ENCODE peak calls at places on chromosome 1, in nine cellular contexts. One of them, this sample, is unnamed. For H3K27me3, the result is how much of the 10 kb centered on the place peaks cover.

GRCh38 chr1:169694304-169694703 is 17.1 kb downstream of the SELL start:
- DNase-seq in adrenal gland: no peak
- DNase-seq in sigmoid colon: no peak
- DNase-seq in transverse colon: no peak
- DNase-seq in pancreas: no peak
- DNase-seq in ovary: no peak
- DNase-seq in CD8-positive, alpha-beta memory T cell: peak
- DNase-seq in neural progenitor cell: no peak
- DNase-seq in iPS DF 6.9: no peak
- DNase-seq in this sample: no peak

GRCh38 chr1:5813480-5813879 is 178.7 kb downstream of the NPHP4 start:
- DNase-seq in ovary: no peak
- DNase-seq in iPS DF 6.9: no peak
- DNase-seq in neural progenitor cell: no peak
- DNase-seq in transverse colon: no peak
- DNase-seq in sigmoid colon: no peak
- DNase-seq in pancreas: no peak
- DNase-seq in adrenal gland: no peak
- DNase-seq in CD8-positive, alpha-beta memory T cell: no peak
- DNase-seq in this sample: no peak

GRCh38 chr1:53618218-53619087 is 120.5 kb downstream of the GLIS1 start:
- DNase-seq in pancreas: no peak
- DNase-seq in sigmoid colon: peak
- DNase-seq in iPS DF 6.9: no peak
- DNase-seq in CD8-positive, alpha-beta memory T cell: no peak
- DNase-seq in neural progenitor cell: no peak
- DNase-seq in transverse colon: peak
- DNase-seq in adrenal gland: no peak
- DNase-seq in ovary: no peak
- DNase-seq in this sample: no peak

GRCh38 chr1:212353181-212353580 is 61.5 kb downstream of the PACC1 start:
- DNase-seq in neural progenitor cell: no peak
- DNase-seq in transverse colon: no peak
- DNase-seq in ovary: no peak
- DNase-seq in iPS DF 6.9: no peak
- DNase-seq in CD8-positive, alpha-beta memory T cell: no peak
- DNase-seq in adrenal gland: no peak
- DNase-seq in sigmoid colon: no peak
- DNase-seq in pancreas: no peak
- DNase-seq in this sample: no peak

GRCh38 chr1:27589841-27590426 is 14.0 kb downstream of the AHDC1 start:
- DNase-seq in neural progenitor cell: no peak
- DNase-seq in iPS DF 6.9: no peak
- DNase-seq in adrenal gland: peak
- DNase-seq in pancreas: no peak
- DNase-seq in ovary: peak
- DNase-seq in transverse colon: no peak
- DNase-seq in CD8-positive, alpha-beta memory T cell: no peak
- DNase-seq in sigmoid colon: peak
- DNase-seq in this sample: peak

GRCh38 chr1:75600781-75601180 is 10.1 kb downstream of the SLC44A5 start:
- DNase-seq in transverse colon: no peak
- DNase-seq in CD8-positive, alpha-beta memory T cell: no peak
- DNase-seq in adrenal gland: no peak
- DNase-seq in neural progenitor cell: no peak
- DNase-seq in ovary: no peak
- DNase-seq in sigmoid colon: no peak
- DNase-seq in iPS DF 6.9: no peak
- DNase-seq in pancreas: no peak
- DNase-seq in this sample: no peak

GRCh38 chr1:226549937-226550670 is 1.5 kb downstream of the STUM start:
- DNase-seq in neural progenitor cell: peak
- DNase-seq in ovary: no peak
- DNase-seq in sigmoid colon: peak
- DNase-seq in pancreas: peak
- DNase-seq in adrenal gland: no peak
- DNase-seq in iPS DF 6.9: no peak
- DNase-seq in CD8-positive, alpha-beta memory T cell: peak
- DNase-seq in transverse colon: peak
- DNase-seq in this sample: peak

GRCh38 chr1:206723500-206724472 is 39.1 kb downstream of the MAPKAPK2 start:
- DNase-seq in transverse colon: no peak
- DNase-seq in adrenal gland: peak
- DNase-seq in ovary: peak
- DNase-seq in neural progenitor cell: peak
- DNase-seq in pancreas: peak
- DNase-seq in iPS DF 6.9: no peak
- DNase-seq in CD8-positive, alpha-beta memory T cell: no peak
- DNase-seq in sigmoid colon: peak
- DNase-seq in this sample: no peak

GRCh38 chr1:243792891-243793290 is 57.2 kb downstream of the AKT3 start:
- DNase-seq in adrenal gland: no peak
- DNase-seq in CD8-positive, alpha-beta memory T cell: no peak
- DNase-seq in neural progenitor cell: no peak
- DNase-seq in ovary: no peak
- DNase-seq in transverse colon: no peak
- DNase-seq in iPS DF 6.9: no peak
- DNase-seq in sigmoid colon: no peak
- DNase-seq in pancreas: no peak
- DNase-seq in this sample: no peak

GRCh38 chr1:243791586-243792267 is 58.3 kb downstream of the AKT3 start:
- DNase-seq in ovary: peak
- DNase-seq in iPS DF 6.9: no peak
- DNase-seq in neural progenitor cell: no peak
- DNase-seq in adrenal gland: peak
- DNase-seq in pancreas: no peak
- DNase-seq in CD8-positive, alpha-beta memory T cell: no peak
- DNase-seq in sigmoid colon: no peak
- DNase-seq in transverse colon: peak
- DNase-seq in this sample: no peak

GRCh38 chr1:243792401-243792800 is 57.6 kb downstream of the AKT3 start:
- DNase-seq in sigmoid colon: no peak
- DNase-seq in adrenal gland: no peak
- DNase-seq in pancreas: no peak
- DNase-seq in transverse colon: no peak
- DNase-seq in ovary: no peak
- DNase-seq in neural progenitor cell: no peak
- DNase-seq in iPS DF 6.9: no peak
- DNase-seq in CD8-positive, alpha-beta memory T cell: no peak
- DNase-seq in this sample: no peak

GRCh38 chr1:243796016-243796415 is 54.0 kb downstream of the AKT3 start:
- DNase-seq in ovary: no peak
- DNase-seq in adrenal gland: no peak
- DNase-seq in iPS DF 6.9: no peak
- DNase-seq in pancreas: no peak
- DNase-seq in transverse colon: no peak
- DNase-seq in CD8-positive, alpha-beta memory T cell: no peak
- DNase-seq in sigmoid colon: no peak
- DNase-seq in neural progenitor cell: no peak
- DNase-seq in this sample: no peak

GRCh38 chr1:243793298-243793697 is 56.7 kb downstream of the AKT3 start:
- DNase-seq in neural progenitor cell: no peak
- DNase-seq in transverse colon: no peak
- DNase-seq in sigmoid colon: no peak
- DNase-seq in adrenal gland: no peak
- DNase-seq in pancreas: no peak
- DNase-seq in ovary: no peak
- DNase-seq in iPS DF 6.9: no peak
- DNase-seq in CD8-positive, alpha-beta memory T cell: no peak
- DNase-seq in this sample: no peak
- H3K27me3 ChIP-seq in neural progenitor cell: under half
- H3K27me3 ChIP-seq in transverse colon: under half
- H3K27me3 ChIP-seq in sigmoid colon: under half
- H3K27me3 ChIP-seq in adrenal gland: under half
- H3K27me3 ChIP-seq in pancreas: under half
- H3K27me3 ChIP-seq in ovary: under half
- H3K27me3 ChIP-seq in iPS DF 6.9: under half
- H3K27me3 ChIP-seq in CD8-positive, alpha-beta memory T cell: under half
- H3K27me3 ChIP-seq in this sample: under half

GRCh38 chr1:86942034-86942433 is 27.6 kb downstream of the HS2ST1 start:
- DNase-seq in transverse colon: no peak
- DNase-seq in CD8-positive, alpha-beta memory T cell: no peak
- DNase-seq in neural progenitor cell: no peak
- DNase-seq in sigmoid colon: no peak
- DNase-seq in iPS DF 6.9: no peak
- DNase-seq in ovary: no peak
- DNase-seq in adrenal gland: no peak
- DNase-seq in pancreas: no peak
- DNase-seq in this sample: no peak
- H3K27me3 ChIP-seq in transverse colon: under half
- H3K27me3 ChIP-seq in CD8-positive, alpha-beta memory T cell: under half
- H3K27me3 ChIP-seq in neural progenitor cell: under half
- H3K27me3 ChIP-seq in sigmoid colon: under half
- H3K27me3 ChIP-seq in iPS DF 6.9: under half
- H3K27me3 ChIP-seq in ovary: under half
- H3K27me3 ChIP-seq in adrenal gland: under half
- H3K27me3 ChIP-seq in pancreas: under half
- H3K27me3 ChIP-seq in this sample: under half

DNA sequence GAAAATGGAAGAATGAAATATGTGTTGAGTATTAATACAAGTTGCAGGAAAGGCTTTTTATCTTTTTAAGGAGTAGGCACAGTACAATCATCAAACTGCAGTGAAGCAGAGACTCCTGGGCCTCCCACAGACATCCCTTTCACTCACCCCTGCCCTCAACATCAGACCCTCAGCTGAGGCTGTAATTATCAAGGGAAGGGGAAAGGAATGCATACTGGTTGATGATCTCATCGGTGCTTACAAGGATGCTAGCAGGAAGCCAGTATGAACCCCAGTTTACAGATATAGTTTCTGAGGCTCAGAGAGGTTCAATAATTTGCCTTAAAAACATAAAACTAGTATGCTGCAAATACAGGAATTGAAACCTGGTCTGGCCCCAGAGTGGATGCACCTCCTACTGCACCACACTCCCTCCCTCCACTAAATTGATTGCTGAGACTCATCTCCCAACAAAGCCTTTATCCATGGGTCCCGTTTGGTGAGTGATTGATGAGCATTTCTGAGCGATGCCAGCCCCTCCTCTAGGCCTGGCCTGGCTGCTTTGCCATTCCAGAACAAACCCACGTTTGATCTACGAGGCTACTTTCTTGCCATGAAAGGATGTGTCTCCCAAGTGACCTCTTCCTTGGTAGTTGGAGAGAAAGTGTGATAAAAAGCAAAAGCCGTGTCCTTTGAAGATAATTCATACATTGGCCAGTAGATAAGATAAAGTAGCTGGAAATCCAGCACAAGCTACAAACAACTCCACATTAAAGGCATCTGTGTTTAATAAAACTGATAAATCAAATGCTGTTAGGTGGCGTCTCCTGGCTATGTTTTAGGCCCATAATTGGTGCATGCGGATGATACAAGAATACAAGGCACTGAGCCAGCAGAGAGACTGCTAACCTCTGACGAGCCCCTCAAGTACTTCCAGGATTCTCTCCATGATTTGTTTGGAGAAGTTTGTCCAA is 233.9 kb upstream of the CAMK1G start:
- DNase-seq in sigmoid colon: no peak
- DNase-seq in adrenal gland: no peak
- DNase-seq in iPS DF 6.9: no peak
- DNase-seq in transverse colon: no peak
- DNase-seq in CD8-positive, alpha-beta memory T cell: no peak
- DNase-seq in ovary: no peak
- DNase-seq in neural progenitor cell: peak
- DNase-seq in pancreas: no peak
- DNase-seq in this sample: peak
- H3K27me3 ChIP-seq in sigmoid colon: under half
- H3K27me3 ChIP-seq in adrenal gland: under half
- H3K27me3 ChIP-seq in iPS DF 6.9: under half
- H3K27me3 ChIP-seq in transverse colon: under half
- H3K27me3 ChIP-seq in CD8-positive, alpha-beta memory T cell: under half
- H3K27me3 ChIP-seq in ovary: under half
- H3K27me3 ChIP-seq in neural progenitor cell: under half
- H3K27me3 ChIP-seq in pancreas: under half
- H3K27me3 ChIP-seq in this sample: under half

DNA sequence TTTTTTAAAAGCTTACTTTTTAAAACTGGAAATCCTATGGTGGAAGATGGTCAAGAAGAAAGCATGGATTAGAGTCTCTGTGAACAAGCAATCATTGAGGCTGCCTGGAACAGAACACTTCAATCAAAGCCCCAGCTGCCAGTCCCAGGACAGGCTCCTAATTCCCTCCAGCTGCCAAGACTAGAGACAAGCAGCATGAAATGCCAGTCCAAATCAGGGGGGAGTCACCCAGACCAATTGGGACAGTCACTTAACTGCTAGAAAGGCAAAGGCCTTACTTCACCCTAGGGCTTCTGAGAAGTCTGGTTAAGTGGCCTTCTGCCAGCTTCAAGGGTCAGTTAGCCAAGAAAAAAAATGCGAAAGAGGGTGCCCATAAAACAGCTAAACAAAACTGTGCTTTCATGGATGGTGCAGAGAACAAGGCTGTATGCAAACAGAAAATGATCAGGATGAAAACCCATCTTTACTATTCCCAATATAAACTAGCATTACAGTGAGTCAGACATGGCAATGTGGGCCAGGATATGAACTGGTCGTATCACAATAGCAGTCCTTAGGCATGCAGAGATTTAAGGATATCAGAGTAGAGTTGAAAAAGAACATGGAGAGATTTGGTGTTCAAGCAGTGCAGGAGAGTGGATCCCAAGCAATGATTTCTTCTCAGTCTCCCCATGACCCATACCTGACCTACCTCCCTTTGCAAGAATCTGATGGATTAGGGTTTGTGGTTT is 31.0 kb upstream of the MAN1A2 start:
- DNase-seq in transverse colon: no peak
- DNase-seq in sigmoid colon: no peak
- DNase-seq in adrenal gland: no peak
- DNase-seq in ovary: no peak
- DNase-seq in neural progenitor cell: peak
- DNase-seq in iPS DF 6.9: no peak
- DNase-seq in pancreas: no peak
- DNase-seq in CD8-positive, alpha-beta memory T cell: no peak
- DNase-seq in this sample: peak
- H3K27me3 ChIP-seq in transverse colon: under half
- H3K27me3 ChIP-seq in sigmoid colon: under half
- H3K27me3 ChIP-seq in adrenal gland: under half
- H3K27me3 ChIP-seq in ovary: under half
- H3K27me3 ChIP-seq in neural progenitor cell: under half
- H3K27me3 ChIP-seq in iPS DF 6.9: under half
- H3K27me3 ChIP-seq in pancreas: under half
- H3K27me3 ChIP-seq in CD8-positive, alpha-beta memory T cell: under half
- H3K27me3 ChIP-seq in this sample: under half

DNA sequence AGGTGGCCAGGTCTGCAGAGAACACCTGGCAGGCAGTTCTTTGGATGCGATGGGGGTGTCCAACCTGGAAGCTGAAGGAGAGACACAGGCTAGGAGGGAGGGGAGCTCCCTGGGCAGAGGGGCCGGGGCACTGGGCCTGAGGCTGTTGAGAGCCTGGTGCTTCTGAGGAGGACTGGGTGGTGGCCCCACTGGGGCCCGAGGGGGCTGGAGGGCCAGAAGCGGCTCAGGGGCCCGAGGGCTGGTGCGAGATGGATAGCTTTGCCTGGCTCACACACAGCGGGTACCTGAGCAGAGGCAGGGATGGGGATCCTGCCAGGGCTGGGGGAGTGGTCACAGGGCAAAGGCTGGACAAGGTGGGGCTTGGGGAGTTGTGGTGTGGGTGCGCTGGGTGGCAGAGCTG is 37.2 kb downstream of the PRDM16 start:
- DNase-seq in pancreas: no peak
- DNase-seq in neural progenitor cell: no peak
- DNase-seq in adrenal gland: no peak
- DNase-seq in CD8-positive, alpha-beta memory T cell: no peak
- DNase-seq in sigmoid colon: no peak
- DNase-seq in iPS DF 6.9: no peak
- DNase-seq in ovary: no peak
- DNase-seq in transverse colon: no peak
- DNase-seq in this sample: no peak
- H3K27me3 ChIP-seq in pancreas: under half
- H3K27me3 ChIP-seq in neural progenitor cell: under half
- H3K27me3 ChIP-seq in adrenal gland: under half
- H3K27me3 ChIP-seq in CD8-positive, alpha-beta memory T cell: under half
- H3K27me3 ChIP-seq in sigmoid colon: under half
- H3K27me3 ChIP-seq in iPS DF 6.9: under half
- H3K27me3 ChIP-seq in ovary: under half
- H3K27me3 ChIP-seq in transverse colon: under half
- H3K27me3 ChIP-seq in this sample: under half